ENCODE peak calls at places on chromosomes 13 and 19, in six cellular contexts. Y, B, R, C, G and U are unnamed samples.

GRCh38 chr13:51935326-51936171 is 73.8 kb downstream of the CCDC70 start:
- DNase-seq in B (no peak), C (no peak), R (no peak), G (peak), Y (no peak), U (no peak)

GRCh38 chr19:18735752-18736151 is 52.3 kb downstream of the CRTC1 start:
- DNase-seq in C (no peak), Y (no peak), G (no peak), R (no peak), B (no peak), U (no peak)

GRCh38 chr13:44715287-44716224 is 139.4 kb upstream of the TSC22D1 start:
- DNase-seq in R (no peak), Y (no peak), C (no peak), G (peak), B (no peak), U (no peak)

GRCh38 chr13:25292301-25292700 is 5.0 kb upstream of the MTMR6 start:
- DNase-seq in C (no peak), Y (no peak), B (no peak), G (peak), R (no peak), U (no peak)

GRCh38 chr19:18789883-18790565 is 1.1 kb downstream of the COMP start:
- DNase-seq in B (no peak), G (peak), R (no peak), C (peak), Y (no peak), U (no peak)

GRCh38 chr13:102799544-102800144 is 725 bp downstream of the BIVM start:
- DNase-seq in C (no peak), G (no peak), B (no peak), Y (no peak), R (peak), U (peak)

GRCh38 chr19:58338825-58339558 is 12.2 kb downstream of the ZSCAN22 start:
- DNase-seq in G (no peak), R (no peak), B (no peak), C (no peak), Y (no peak), U (no peak)

GRCh38 chr19:1066748-1067340 is at the start of gene ARHGAP45:
- DNase-seq in Y (no peak), R (peak), G (no peak), C (peak), B (no peak), U (no peak)

GRCh38 chr19:57302020-57302465 is 18.2 kb upstream of the ZNF543 start:
- DNase-seq in C (no peak), B (no peak), R (no peak), Y (peak), G (peak), U (no peak)

GRCh38 chr13:31930901-31931522 is 100.6 kb upstream of the FRY start:
- DNase-seq in B (no peak), R (peak), C (peak), Y (no peak), G (peak), U (peak)

GRCh38 chr19:33771308-33772101 is 25.2 kb upstream of the KCTD15 start:
- DNase-seq in C (peak), B (no peak), R (peak), G (peak), Y (peak), U (peak)

GRCh38 chr13:106534844-106535551 is 464 bp downstream of the EFNB2 start:
- DNase-seq in G (peak), C (peak), R (peak), Y (no peak), B (no peak), U (no peak)

GRCh38 chr19:3671680-3672574 is 28.3 kb downstream of the PIP5K1C start:
- DNase-seq in C (peak), B (no peak), G (peak), Y (no peak), R (no peak), U (no peak)

GRCh38 chr13:65744761-65745160 is 1485.4 kb downstream of the PCDH9 start:
- DNase-seq in B (no peak), Y (no peak), C (no peak), G (peak), R (no peak), U (no peak)

GRCh38 chr19:6861683-6862286 is 25.6 kb upstream of the ADGRE1 start:
- DNase-seq in G (no peak), C (no peak), R (no peak), B (no peak), Y (no peak), U (no peak)

GRCh38 chr13:33183431-33184130 is 102.0 kb downstream of the STARD13 start:
- DNase-seq in B (no peak), Y (no peak), R (no peak), G (no peak), C (no peak), U (no peak)

GRCh38 chr19:4352701-4353121 is 9.3 kb downstream of the MPND start:
- DNase-seq in B (no peak), G (peak), C (peak), Y (peak), R (peak), U (no peak)

GRCh38 chr19:44684892-44685847 is 13.8 kb upstream of the CEACAM16 start:
- DNase-seq in G (peak), C (no peak), B (no peak), Y (no peak), R (no peak), U (no peak)

GRCh38 chr19:4375164-4375619 is 25.2 kb downstream of the SH3GL1 start:
- DNase-seq in B (no peak), Y (no peak), G (no peak), C (no peak), R (no peak), U (peak)

GRCh38 chr19:35752746-35753350 is 4.0 kb downstream of the HSPB6 start:
- DNase-seq in R (no peak), Y (no peak), B (no peak), G (no peak), C (no peak), U (no peak)

GRCh38 chr13:73465629-73465974 is 406.8 kb downstream of the KLF5 start:
- DNase-seq in G (no peak), B (no peak), Y (no peak), R (no peak), C (no peak), U (no peak)

GRCh38 chr13:84845875-84846619 is 953.2 kb downstream of the SLITRK6 start:
- DNase-seq in B (no peak), G (no peak), C (no peak), R (no peak), Y (no peak), U (no peak)

GRCh38 chr13:68064371-68064770 is 834.2 kb upstream of the PCDH9 start:
- DNase-seq in C (no peak), B (no peak), R (no peak), Y (no peak), G (no peak), U (no peak)

GRCh38 chr13:30331331-30331771 is 24.0 kb upstream of the KATNAL1 start:
- DNase-seq in B (no peak), G (no peak), Y (peak), C (no peak), R (no peak), U (no peak)

GRCh38 chr13:105971312-105971711 is 564.1 kb downstream of the EFNB2 start:
- DNase-seq in C (no peak), R (no peak), B (no peak), G (no peak), Y (no peak), U (no peak)

GRCh38 chr13:28474491-28475134 is 20.3 kb downstream of the FLT1 start:
- DNase-seq in G (peak), B (no peak), R (no peak), Y (no peak), C (no peak), U (no peak)

GRCh38 chr19:18007939-18008673 is at the start of gene ARRDC2:
- DNase-seq in B (no peak), G (peak), R (peak), C (peak), Y (peak), U (no peak)

GRCh38 chr19:10305139-10305806 is 4.3 kb downstream of the ZGLP1 start:
- DNase-seq in G (peak), B (no peak), Y (no peak), R (no peak), C (no peak), U (no peak)